ENCODE peak calls at places on chromosome 5, in ten cellular contexts. D is transverse colon, L is dorsolateral prefrontal cortex, M is A673, Y is aorta, P is astrocyte, Q is lung, T is mesendoderm, U is uterus, E is fibroblast of lung. Z is an unnamed sample.

GRCh38 chr5:13640270-13640669 is 304.2 kb downstream of the DNAH5 start:
- DNase-seq in P (no peak), U (no peak), L (no peak), Y (no peak), D (no peak), M (no peak), Q (no peak), E (no peak), T (no peak), Z (no peak)

GRCh38 chr5:68336200-68336599 is 120.6 kb downstream of the PIK3R1 start:
- DNase-seq in U (no peak), L (no peak), D (no peak), P (no peak), Q (no peak), Y (no peak), M (no peak), T (no peak), E (no peak), Z (no peak)

GRCh38 chr5:146910239-146910638 is 31.7 kb upstream of the PPP2R2B start:
- DNase-seq in L (no peak), P (no peak), D (no peak), T (no peak), U (no peak), E (no peak), M (no peak), Q (no peak), Y (no peak), Z (no peak)

GRCh38 chr5:174828786-174829510 is 104.6 kb downstream of the MSX2 start:
- DNase-seq in L (no peak), P (peak; percentile 55), Q (no peak), E (peak; percentile 56), T (no peak), D (no peak), Y (no peak), U (no peak), M (peak; percentile 28), Z (no peak)

GRCh38 chr5:149550608-149551226 is 522 bp downstream of the CSNK1A1 start:
- DNase-seq in E (no peak), P (no peak), U (peak; percentile 45), Y (peak; percentile 62), D (peak; percentile 35), M (peak; percentile 19), L (no peak), Q (no peak), T (no peak), Z (peak; percentile 40)

GRCh38 chr5:7779019-7779662 is 71.8 kb downstream of the CFAP90 start:
- DNase-seq in U (no peak), M (no peak), E (peak; percentile 40), D (no peak), L (no peak), P (peak; percentile 27), T (no peak), Q (no peak), Y (no peak), Z (no peak)

GRCh38 chr5:59656351-59657254 is 236.9 kb downstream of the PDE4D start:
- DNase-seq in U (no peak), E (peak; percentile 50), Q (no peak), P (peak; percentile 43), Y (no peak), T (peak; percentile 57), M (no peak), L (no peak), D (no peak), Z (no peak)

GRCh38 chr5:73125289-73125688 is 4.9 kb downstream of the TMEM171 start:
- DNase-seq in Q (no peak), D (peak; percentile 59), L (no peak), T (no peak), P (no peak), Y (no peak), U (no peak), E (no peak), M (no peak), Z (peak; percentile 75)

GRCh38 chr5:115888027-115888426 is 46.3 kb downstream of the AP3S1 start:
- DNase-seq in D (no peak), M (peak; percentile 8), T (no peak), E (peak; percentile 13), L (no peak), P (no peak), Y (no peak), U (no peak), Q (no peak), Z (no peak)

GRCh38 chr5:145110826-145111225 is 724.3 kb downstream of the PRELID2 start:
- DNase-seq in Q (no peak), U (no peak), E (no peak), P (no peak), Y (no peak), L (no peak), M (no peak), T (no peak), D (no peak), Z (no peak)

GRCh38 chr5:177307544-177308363 is 3.9 kb downstream of the MXD3 start:
- DNase-seq in D (no peak), U (no peak), Y (peak; percentile 46), Q (no peak), M (no peak), T (no peak), E (no peak), P (no peak), L (no peak), Z (no peak)
- H3K27ac ChIP-seq in D (peak overlapping the region; percentile 27), U (no peak overlapping the region), Y (no peak overlapping the region), Q (no peak overlapping the region), M (peak overlapping the region; percentile 14), T (no peak overlapping the region), E (peak overlapping the region; percentile 4), P (no peak overlapping the region), L (no peak overlapping the region), Z (peak overlapping the region; percentile 22)

GRCh38 chr5:32127759-32128158 is 46.4 kb downstream of the GOLPH3 start:
- DNase-seq in U (no peak), M (peak; percentile 35), L (no peak), T (peak; percentile 47), D (no peak), Y (no peak), P (no peak), Q (no peak), E (no peak), Z (no peak)

GRCh38 chr5:32132757-32133156 is 41.4 kb downstream of the GOLPH3 start:
- DNase-seq in U (no peak), L (no peak), D (no peak), T (no peak), E (no peak), P (no peak), M (no peak), Y (no peak), Q (no peak), Z (no peak)

GRCh38 chr5:32129074-32129598 is 45.0 kb downstream of the GOLPH3 start:
- DNase-seq in D (no peak), E (no peak), Q (no peak), P (no peak), Y (no peak), T (no peak), U (no peak), M (no peak), L (no peak), Z (no peak)

GRCh38 chr5:32131604-32132003 is 42.5 kb downstream of the GOLPH3 start:
- DNase-seq in M (no peak), Y (no peak), T (no peak), D (no peak), E (no peak), L (no peak), P (no peak), Q (no peak), U (no peak), Z (no peak)

DNA sequence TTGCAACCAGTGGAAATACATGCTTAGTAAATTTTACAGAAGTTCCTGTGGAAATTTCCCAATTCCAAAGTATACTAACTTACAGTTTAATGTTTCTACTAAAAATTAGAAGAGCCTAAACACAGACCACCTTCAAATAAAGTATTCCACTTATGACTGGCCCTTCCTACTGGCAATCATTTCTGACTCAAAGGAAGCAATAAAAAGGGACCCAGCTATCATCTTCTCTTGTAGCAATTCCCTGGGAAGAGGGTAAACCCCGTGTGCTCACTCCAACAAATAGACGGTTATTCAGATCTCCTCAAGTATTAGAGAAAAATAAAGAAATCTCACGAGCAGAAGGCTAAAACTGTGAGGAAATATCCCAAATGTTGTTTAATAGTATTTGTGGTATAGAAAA is 43.3 kb downstream of the GOLPH3 start:
- DNase-seq in E (no peak), Y (no peak), U (no peak), D (no peak), M (peak; percentile 55), L (no peak), Q (no peak), P (no peak), T (no peak), Z (no peak)
- H3K27ac ChIP-seq in E (no peak overlapping the region), Y (no peak overlapping the region), U (no peak overlapping the region), D (no peak overlapping the region), M (no peak overlapping the region), L (no peak overlapping the region), Q (no peak overlapping the region), P (no peak overlapping the region), T (no peak overlapping the region), Z (no peak overlapping the region)

GRCh38 chr5:161414037-161414436 is 132.5 kb downstream of the GABRB2 start:
- DNase-seq in U (no peak), L (no peak), Y (no peak), P (no peak), T (no peak), Q (no peak), D (no peak), M (no peak), E (no peak), Z (no peak)

GRCh38 chr5:161411156-161411555 is 135.4 kb downstream of the GABRB2 start:
- DNase-seq in D (no peak), Y (no peak), U (no peak), Q (no peak), T (no peak), P (no peak), E (no peak), L (no peak), M (no peak), Z (no peak)

GRCh38 chr5:161410640-161411039 is 135.9 kb downstream of the GABRB2 start:
- DNase-seq in E (no peak), D (no peak), T (no peak), U (no peak), M (no peak), L (peak; percentile 34), Y (no peak), P (no peak), Q (no peak), Z (no peak)

GRCh38 chr5:161412792-161413191 is 133.7 kb downstream of the GABRB2 start:
- DNase-seq in T (no peak), P (no peak), M (no peak), L (no peak), U (no peak), Q (no peak), Y (no peak), D (no peak), E (no peak), Z (no peak)

DNA sequence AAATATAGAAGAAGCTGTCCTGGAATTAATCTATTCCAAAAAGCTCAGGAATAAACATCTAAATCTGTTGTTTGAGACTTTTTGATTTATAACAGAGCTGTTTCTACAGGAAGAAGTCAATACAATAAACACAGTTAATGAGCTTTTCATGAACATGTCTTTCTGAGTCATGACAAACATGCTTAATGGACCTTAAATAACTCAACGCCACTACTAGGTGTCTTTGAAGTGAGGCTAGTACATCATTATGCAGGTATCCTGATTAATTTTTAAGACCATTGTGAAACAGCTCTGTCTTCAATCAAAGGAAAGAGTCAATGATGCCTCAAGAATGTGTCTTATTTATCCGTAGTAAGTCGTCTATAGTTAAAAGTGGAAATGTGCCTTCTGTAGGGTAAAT is 131.6 kb downstream of the GABRB2 start:
- DNase-seq in M (no peak), P (no peak), Y (no peak), E (no peak), Q (no peak), D (no peak), U (no peak), L (no peak), T (no peak), Z (no peak)
- H3K27ac ChIP-seq in M (no peak overlapping the region), P (no peak overlapping the region), Y (no peak overlapping the region), E (no peak overlapping the region), Q (no peak overlapping the region), D (no peak overlapping the region), U (no peak overlapping the region), L (peak overlapping the region; percentile 31), T (no peak overlapping the region), Z (no peak overlapping the region)

GRCh38 chr5:16615737-16616535 is 861 bp downstream of the RETREG1 start:
- DNase-seq in E (no peak), T (no peak), U (no peak), L (no peak), Y (no peak), M (no peak), P (no peak), D (peak; percentile 10), Q (no peak), Z (peak; percentile 31)
- H3K27ac ChIP-seq in E (no peak overlapping the region), T (no peak overlapping the region), U (no peak overlapping the region), L (peak overlapping the region; percentile 92), Y (no peak overlapping the region), M (no peak overlapping the region), P (no peak overlapping the region), D (peak overlapping the region; percentile 69), Q (peak overlapping the region; percentile 80), Z (peak overlapping the region; percentile 47)

Z was measured in colonic mucosa.